ENCODE peak calls at places on chromosomes 12 and 14, in five cellular contexts. R is IMR-90; E is pancreas; G is right atrium auricular region; H is CD4-positive, CD25-positive, alpha-beta regulatory T cell. B is an unnamed sample.

GRCh38 chr14:102016420-102017090 is 52.2 kb downstream of the DYNC1H1 start:
- DNase-seq in H (no peak), G (no peak), R (no peak), E (no peak), B (no peak)

GRCh38 chr14:75098209-75098608 is 28.6 kb downstream of the NEK9 start:
- DNase-seq in G (no peak), E (no peak), R (no peak), H (no peak), B (no peak)

GRCh38 chr12:108846320-108846719 is 11.1 kb downstream of the SSH1 start:
- DNase-seq in R (no peak), E (no peak), G (no peak), H (no peak), B (no peak)

GRCh38 chr12:114408881-114409795 is 3.2 kb upstream of the TBX5 start:
- DNase-seq in H (no peak), R (peak), G (peak), E (no peak), B (no peak)

GRCh38 chr12:27970391-27970980 is 2.0 kb downstream of the PTHLH start:
- DNase-seq in G (no peak), R (peak), E (peak), H (no peak), B (no peak)

GRCh38 chr14:51058382-51058781 is 36.5 kb downstream of the TRIM9 start:
- DNase-seq in R (no peak), G (no peak), E (no peak), H (no peak), B (no peak)

GRCh38 chr12:108724054-108724889 is 7.0 kb downstream of the CORO1C start:
- DNase-seq in G (no peak), R (peak), E (no peak), H (no peak), B (no peak)

GRCh38 chr12:82124711-82125110 is 233.5 kb downstream of the CCDC59 start:
- DNase-seq in R (no peak), G (no peak), H (no peak), E (no peak), B (no peak)

GRCh38 chr14:72451081-72451972 is 442.6 kb downstream of the DPF3 start:
- DNase-seq in H (peak), G (no peak), R (no peak), E (no peak), B (peak)

GRCh38 chr14:75981426-75981825 is 369 bp downstream of the TGFB3 start:
- DNase-seq in E (no peak), G (no peak), H (peak), R (no peak), B (peak)

GRCh38 chr12:128131955-128132354 is 135.0 kb upstream of the TMEM132C start:
- DNase-seq in G (no peak), H (no peak), E (no peak), R (no peak), B (no peak)

GRCh38 chr12:9786726-9787339 is 26.1 kb upstream of the CD69 start:
- DNase-seq in E (no peak), R (no peak), H (no peak), G (no peak), B (no peak)

GRCh38 chr12:40325349-40325960 is 100.7 kb downstream of the LRRK2 start:
- DNase-seq in R (peak), G (no peak), E (no peak), H (no peak), B (no peak)

GRCh38 chr14:80805136-80805535 is 136.4 kb downstream of the CEP128 start:
- DNase-seq in E (no peak), G (no peak), H (no peak), R (peak), B (no peak)

GRCh38 chr14:66109426-66109825 is 376.7 kb upstream of the CCDC196 start:
- DNase-seq in G (no peak), E (no peak), R (no peak), H (no peak), B (no peak)

GRCh38 chr12:78181544-78182162 is 351.0 kb downstream of the NAV3 start:
- DNase-seq in G (no peak), E (no peak), R (peak), H (no peak), B (no peak)

GRCh38 chr12:95237315-95237714 is 19.7 kb downstream of the VEZT start:
- DNase-seq in E (no peak), G (no peak), R (no peak), H (no peak), B (no peak)

GRCh38 chr14:58873228-58873953 is 235.6 kb downstream of the DACT1 start:
- DNase-seq in R (no peak), G (no peak), H (no peak), E (no peak), B (no peak)

GRCh38 chr12:68011882-68012207 is 22.6 kb downstream of the IFNG-AS1 start:
- DNase-seq in R (peak), H (no peak), E (no peak), G (no peak), B (no peak)

GRCh38 chr14:100283984-100284881 is 22.0 kb downstream of the SLC25A29 start:
- DNase-seq in R (no peak), G (no peak), H (no peak), E (peak), B (no peak)
- H3K4me3 ChIP-seq in R (no peak), G (peak), H (no peak), E (peak), B (no peak)

GRCh38 chr12:26156201-26156871 is 31.5 kb upstream of the BHLHE41 start:
- DNase-seq in H (no peak), G (no peak), R (no peak), E (no peak), B (no peak)
- H3K27ac ChIP-seq in H (no peak), G (no peak), R (no peak), E (peak), B (no peak)

GRCh38 chr14:67267929-67268328 is 26.7 kb downstream of the PALS1 start:
- DNase-seq in G (no peak), E (no peak), H (no peak), R (no peak), B (no peak)
- H3K4me3 ChIP-seq in G (peak), E (no peak), H (no peak), R (peak), B (no peak)

GRCh38 chr14:50040401-50040775 is 76.0 kb downstream of the VCPKMT start:
- DNase-seq in E (no peak), R (peak), G (no peak), H (peak), B (peak)
- H3K27ac ChIP-seq in E (peak), R (peak), G (no peak), H (peak), B (peak)

B was measured in naive thymus-derived CD4-positive, alpha-beta T cell.